ENCODE peak calls at places on chromosomes 3 and 15, in five cellular contexts. One of them, this sample, is unnamed.

GRCh38 chr3:177746259-177747021 is 549.2 kb upstream of the TBL1XR1 start:
- DNase-seq in lung: no peak
- DNase-seq in osteoblast: no peak
- DNase-seq in BE2C: no peak
- DNase-seq in mesendoderm: no peak
- DNase-seq in this sample: no peak

GRCh38 chr15:98954411-98954810 is 53.2 kb downstream of the PGPEP1L start:
- DNase-seq in lung: peak; percentile 52
- DNase-seq in osteoblast: peak; percentile 94
- DNase-seq in BE2C: peak; percentile 32
- DNase-seq in mesendoderm: no peak
- DNase-seq in this sample: no peak

GRCh38 chr3:66017084-66017990 is 21.4 kb downstream of the MAGI1 start:
- DNase-seq in lung: no peak
- DNase-seq in osteoblast: no peak
- DNase-seq in BE2C: no peak
- DNase-seq in mesendoderm: no peak
- DNase-seq in this sample: no peak

GRCh38 chr3:193851941-193852674 is 259.1 kb downstream of the OPA1 start:
- DNase-seq in lung: no peak
- DNase-seq in osteoblast: no peak
- DNase-seq in BE2C: no peak
- DNase-seq in mesendoderm: peak; percentile 83
- DNase-seq in this sample: no peak

GRCh38 chr3:28973621-28974020 is 307.2 kb upstream of the RBMS3 start:
- DNase-seq in lung: no peak
- DNase-seq in osteoblast: peak; percentile 56
- DNase-seq in BE2C: no peak
- DNase-seq in mesendoderm: no peak
- DNase-seq in this sample: no peak

GRCh38 chr15:22966321-22967083 is 13.7 kb downstream of the CYFIP1 start:
- DNase-seq in lung: no peak
- DNase-seq in osteoblast: no peak
- DNase-seq in BE2C: no peak
- DNase-seq in mesendoderm: no peak
- DNase-seq in this sample: no peak

GRCh38 chr3:139533781-139534443 is 5.6 kb downstream of the RBP1 start:
- DNase-seq in lung: no peak
- DNase-seq in osteoblast: peak; percentile 68
- DNase-seq in BE2C: peak; percentile 76
- DNase-seq in mesendoderm: no peak
- DNase-seq in this sample: no peak

GRCh38 chr3:171875923-171876412 is 32.8 kb downstream of the TMEM212 start:
- DNase-seq in lung: peak; percentile 29
- DNase-seq in osteoblast: peak; percentile 55
- DNase-seq in BE2C: no peak
- DNase-seq in mesendoderm: no peak
- DNase-seq in this sample: no peak

GRCh38 chr15:64536244-64536836 is 76.0 kb downstream of the ZNF609 start:
- DNase-seq in lung: no peak
- DNase-seq in osteoblast: peak; percentile 97
- DNase-seq in BE2C: no peak
- DNase-seq in mesendoderm: peak; percentile 60
- DNase-seq in this sample: no peak

GRCh38 chr3:123791898-123792297 is 92.2 kb downstream of the MYLK start:
- DNase-seq in lung: no peak
- DNase-seq in osteoblast: no peak
- DNase-seq in BE2C: peak; percentile 48
- DNase-seq in mesendoderm: no peak
- DNase-seq in this sample: no peak

GRCh38 chr3:18425641-18426403 is 683 bp upstream of the SATB1 start:
- DNase-seq in lung: peak; percentile 58
- DNase-seq in osteoblast: no peak
- DNase-seq in BE2C: peak; percentile 48
- DNase-seq in mesendoderm: peak; percentile 68
- DNase-seq in this sample: no peak

GRCh38 chr3:72185549-72186484 is 400.9 kb upstream of the PROK2 start:
- DNase-seq in lung: no peak
- DNase-seq in osteoblast: peak; percentile 94
- DNase-seq in BE2C: peak; percentile 49
- DNase-seq in mesendoderm: no peak
- DNase-seq in this sample: no peak

GRCh38 chr3:113804701-113805100 is 33.9 kb upstream of the GRAMD1C start:
- DNase-seq in lung: no peak
- DNase-seq in osteoblast: no peak
- DNase-seq in BE2C: no peak
- DNase-seq in mesendoderm: no peak
- DNase-seq in this sample: no peak

GRCh38 chr3:192060160-192060783 is 599.3 kb downstream of the PYDC2 start:
- DNase-seq in lung: no peak
- DNase-seq in osteoblast: no peak
- DNase-seq in BE2C: no peak
- DNase-seq in mesendoderm: no peak
- DNase-seq in this sample: no peak

GRCh38 chr3:123799544-123800351 is 84.4 kb downstream of the MYLK start:
- DNase-seq in lung: no peak
- DNase-seq in osteoblast: peak; percentile 74
- DNase-seq in BE2C: no peak
- DNase-seq in mesendoderm: peak; percentile 27
- DNase-seq in this sample: no peak

GRCh38 chr3:105559856-105560255 is 193.1 kb downstream of the ALCAM start:
- DNase-seq in lung: no peak
- DNase-seq in osteoblast: no peak
- DNase-seq in BE2C: no peak
- DNase-seq in mesendoderm: no peak
- DNase-seq in this sample: no peak

GRCh38 chr15:45780352-45780751 is 145.5 kb downstream of the SQOR start:
- DNase-seq in lung: no peak
- DNase-seq in osteoblast: no peak
- DNase-seq in BE2C: no peak
- DNase-seq in mesendoderm: peak; percentile 39
- DNase-seq in this sample: no peak

GRCh38 chr3:40088527-40089170 is 220.9 kb upstream of the EIF1B start:
- DNase-seq in lung: no peak
- DNase-seq in osteoblast: no peak
- DNase-seq in BE2C: no peak
- DNase-seq in mesendoderm: no peak
- DNase-seq in this sample: no peak

GRCh38 chr3:39088456-39088855 is 19.0 kb downstream of the GORASP1 start:
- DNase-seq in lung: no peak
- DNase-seq in osteoblast: no peak
- DNase-seq in BE2C: no peak
- DNase-seq in mesendoderm: no peak
- DNase-seq in this sample: no peak

GRCh38 chr3:72451840-72452239 is 396.4 kb downstream of the SHQ1 start:
- DNase-seq in lung: no peak
- DNase-seq in osteoblast: no peak
- DNase-seq in BE2C: no peak
- DNase-seq in mesendoderm: peak; percentile 44
- DNase-seq in this sample: no peak

GRCh38 chr15:36748743-36749142 is 169.3 kb downstream of the CDIN1 start:
- DNase-seq in lung: no peak
- DNase-seq in osteoblast: no peak
- DNase-seq in BE2C: no peak
- DNase-seq in mesendoderm: no peak
- DNase-seq in this sample: no peak

GRCh38 chr3:61015840-61016239 is 235.4 kb downstream of the FHIT start:
- DNase-seq in lung: no peak
- DNase-seq in osteoblast: no peak
- DNase-seq in BE2C: no peak
- DNase-seq in mesendoderm: no peak
- DNase-seq in this sample: no peak

GRCh38 chr3:29618395-29619291 is 337.8 kb downstream of the RBMS3 start:
- DNase-seq in lung: no peak
- DNase-seq in osteoblast: no peak
- DNase-seq in BE2C: no peak
- DNase-seq in mesendoderm: no peak
- DNase-seq in this sample: no peak

GRCh38 chr3:14392231-14392630 is 10.2 kb upstream of the SLC6A6 start:
- DNase-seq in lung: no peak
- DNase-seq in osteoblast: peak; percentile 39
- DNase-seq in BE2C: no peak
- DNase-seq in mesendoderm: peak; percentile 36
- DNase-seq in this sample: no peak

GRCh38 chr3:133295199-133295901 is 104.5 kb upstream of the BFSP2 start:
- DNase-seq in lung: no peak
- DNase-seq in osteoblast: no peak
- DNase-seq in BE2C: peak; percentile 64
- DNase-seq in mesendoderm: peak; percentile 65
- DNase-seq in this sample: no peak

GRCh38 chr3:141076821-141077571 is 25.8 kb downstream of the SPSB4 start:
- DNase-seq in lung: peak; percentile 52
- DNase-seq in osteoblast: peak; percentile 87
- DNase-seq in BE2C: peak; percentile 56
- DNase-seq in mesendoderm: peak; percentile 66
- DNase-seq in this sample: no peak

GRCh38 chr3:43874290-43874689 is 183.6 kb downstream of the ABHD5 start:
- DNase-seq in lung: no peak
- DNase-seq in osteoblast: no peak
- DNase-seq in BE2C: no peak
- DNase-seq in mesendoderm: no peak
- DNase-seq in this sample: no peak

GRCh38 chr15:48929611-48930170 is 34.0 kb downstream of the SHC4 start:
- DNase-seq in lung: no peak
- DNase-seq in osteoblast: no peak
- DNase-seq in BE2C: no peak
- DNase-seq in mesendoderm: no peak
- DNase-seq in this sample: no peak

GRCh38 chr15:61099030-61099800 is 129.9 kb downstream of the RORA start:
- DNase-seq in lung: no peak
- DNase-seq in osteoblast: peak; percentile 45
- DNase-seq in BE2C: no peak
- DNase-seq in mesendoderm: no peak
- DNase-seq in this sample: no peak

GRCh38 chr15:73942751-73943270 is 16.5 kb downstream of the LOXL1 start:
- DNase-seq in lung: no peak
- DNase-seq in osteoblast: no peak
- DNase-seq in BE2C: no peak
- DNase-seq in mesendoderm: no peak
- DNase-seq in this sample: no peak

GRCh38 chr3:20147374-20147773 is 38.6 kb downstream of the SGO1 start:
- DNase-seq in lung: no peak
- DNase-seq in osteoblast: no peak
- DNase-seq in BE2C: no peak
- DNase-seq in mesendoderm: no peak
- DNase-seq in this sample: no peak
- H3K36me3 ChIP-seq in lung: peaks cover 18% of the 10 kb centered on the region
- H3K36me3 ChIP-seq in osteoblast: no peaks in the 10 kb centered on the region
- H3K36me3 ChIP-seq in BE2C: no peaks in the 10 kb centered on the region
- H3K36me3 ChIP-seq in mesendoderm: no peaks in the 10 kb centered on the region
- H3K36me3 ChIP-seq in this sample: peaks cover 24% of the 10 kb centered on the region

GRCh38 chr3:129280183-129280582 is 1.5 kb downstream of the HMCES start:
- DNase-seq in lung: no peak
- DNase-seq in osteoblast: no peak
- DNase-seq in BE2C: no peak
- DNase-seq in mesendoderm: no peak
- DNase-seq in this sample: no peak

GRCh38 chr3:129278439-129278969 is at the start of gene HMCES:
- DNase-seq in lung: peak; percentile 95
- DNase-seq in osteoblast: peak; percentile 97
- DNase-seq in BE2C: peak; percentile 96
- DNase-seq in mesendoderm: peak; percentile 96
- DNase-seq in this sample: no peak

GRCh38 chr3:129282727-129283327 is 4.2 kb downstream of the HMCES start:
- DNase-seq in lung: no peak
- DNase-seq in osteoblast: no peak
- DNase-seq in BE2C: no peak
- DNase-seq in mesendoderm: no peak
- DNase-seq in this sample: no peak

GRCh38 chr3:129278970-129279906 is 568 bp downstream of the HMCES start:
- DNase-seq in lung: peak; percentile 33
- DNase-seq in osteoblast: peak; percentile 92
- DNase-seq in BE2C: peak; percentile 60
- DNase-seq in mesendoderm: peak; percentile 83
- DNase-seq in this sample: no peak

GRCh38 chr3:129281726-129282125 is 3.1 kb downstream of the HMCES start:
- DNase-seq in lung: no peak
- DNase-seq in osteoblast: no peak
- DNase-seq in BE2C: no peak
- DNase-seq in mesendoderm: no peak
- DNase-seq in this sample: no peak
- H3K36me3 ChIP-seq in lung: peaks cover 4% of the 10 kb centered on the region
- H3K36me3 ChIP-seq in osteoblast: peaks cover 12% of the 10 kb centered on the region
- H3K36me3 ChIP-seq in BE2C: peaks cover 8% of the 10 kb centered on the region
- H3K36me3 ChIP-seq in mesendoderm: peaks cover 4% of the 10 kb centered on the region
- H3K36me3 ChIP-seq in this sample: peaks cover 7% of the 10 kb centered on the region

DNA sequence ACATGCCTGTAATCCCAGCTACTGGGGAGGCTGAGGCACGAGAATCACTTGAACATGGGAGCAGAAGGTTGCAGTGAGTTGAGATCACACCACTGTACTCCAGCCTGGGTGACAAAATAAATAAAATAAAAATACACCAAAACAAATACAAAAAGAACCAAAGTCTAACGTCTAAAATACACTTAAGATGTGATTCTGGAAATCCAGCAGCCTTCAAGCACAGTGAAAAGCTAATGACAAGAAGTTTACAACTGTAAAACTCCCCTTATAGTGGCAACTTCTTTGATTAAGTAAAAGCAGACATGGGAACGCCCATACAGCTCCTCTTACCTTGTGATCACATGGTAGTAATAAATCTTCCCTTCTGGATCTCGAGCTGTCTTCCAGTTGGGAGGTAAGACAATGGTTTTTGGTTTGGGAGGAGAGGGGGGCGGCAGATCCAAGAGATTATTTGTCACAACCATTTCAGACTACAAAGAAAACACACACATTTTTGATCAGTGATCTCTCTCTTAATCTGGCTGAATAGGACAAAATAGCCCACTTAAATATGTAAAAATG is 62.8 kb downstream of the NBEAL2 start:
- DNase-seq in lung: no peak
- DNase-seq in osteoblast: no peak
- DNase-seq in BE2C: no peak
- DNase-seq in mesendoderm: no peak
- DNase-seq in this sample: no peak
- H3K36me3 ChIP-seq in lung: peaks cover 33% of the 10 kb centered on the region
- H3K36me3 ChIP-seq in osteoblast: peaks cover 44% of the 10 kb centered on the region
- H3K36me3 ChIP-seq in BE2C: peaks cover 3% of the 10 kb centered on the region
- H3K36me3 ChIP-seq in mesendoderm: peaks cover 5% of the 10 kb centered on the region
- H3K36me3 ChIP-seq in this sample: peaks cover 41% of the 10 kb centered on the region

DNA sequence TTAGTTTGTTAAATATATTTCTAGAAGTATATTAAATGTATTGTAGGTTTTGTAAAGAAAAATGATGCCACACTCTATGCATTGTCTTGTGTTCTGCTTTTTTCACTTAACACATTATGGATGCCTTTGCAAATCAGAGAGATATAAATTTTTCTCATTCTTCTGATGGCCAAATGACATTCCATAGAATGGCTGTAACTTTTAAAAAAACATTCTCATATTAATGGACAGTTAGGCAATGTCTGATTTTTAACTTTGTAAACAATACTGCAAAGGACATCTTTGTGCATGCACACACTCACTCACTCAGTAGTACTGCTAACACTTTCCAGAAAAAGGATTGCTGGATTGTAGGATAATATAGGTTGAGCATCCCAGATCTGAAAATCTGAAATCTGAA is 195.9 kb downstream of the ITPR1 start:
- DNase-seq in lung: no peak
- DNase-seq in osteoblast: no peak
- DNase-seq in BE2C: no peak
- DNase-seq in mesendoderm: no peak
- DNase-seq in this sample: no peak
- H3K36me3 ChIP-seq in lung: peaks cover 15% of the 10 kb centered on the region
- H3K36me3 ChIP-seq in osteoblast: no peaks in the 10 kb centered on the region
- H3K36me3 ChIP-seq in BE2C: peaks cover 60% of the 10 kb centered on the region
- H3K36me3 ChIP-seq in mesendoderm: no peaks in the 10 kb centered on the region
- H3K36me3 ChIP-seq in this sample: peaks cover 37% of the 10 kb centered on the region